ENCODE peak calls at places on chromosome 13, in six cellular contexts. K is H54; B is stimulated activated CD8-positive, alpha-beta memory T cell treated with anti-CD3 and anti-CD28 coated beads, Interleukin-7, amount 100 ng/mL, for 48 hours; D is brain microvascular endothelial cell; P is AG09309; V is NCI-H510A treated with DMSO at 0.1 percent for 48 hours. F is an unnamed sample.
A peak's percentile ranks its signal among the peaks of the same experiment; 100 is the strongest.

GRCh38 chr13:68027311-68027710 is 797.2 kb upstream of the PCDH9 start:
- DNase-seq in P (no peak), D (no peak), V (no peak), B (no peak), K (no peak), F (no peak)

GRCh38 chr13:22821589-22821988 is 359.2 kb upstream of the SGCG start:
- DNase-seq in D (no peak), V (no peak), B (no peak), P (no peak), K (no peak), F (no peak)

GRCh38 chr13:104796581-104796980 is 1730.4 kb upstream of the SLC10A2 start:
- DNase-seq in B (no peak), D (no peak), P (no peak), V (no peak), K (no peak), F (no peak)

GRCh38 chr13:98050041-98050466 is 92.8 kb upstream of the FARP1 start:
- DNase-seq in B (no peak), K (no peak), V (peak; percentile 64), D (peak; percentile 63), P (no peak), F (no peak)

GRCh38 chr13:74132152-74132767 is 1.9 kb downstream of the KLF12 start:
- DNase-seq in D (peak; percentile 64), B (no peak), V (peak; percentile 0), K (no peak), P (no peak), F (no peak)

GRCh38 chr13:113411216-113412023 is 41.9 kb downstream of the ADPRHL1 start:
- DNase-seq in B (no peak), P (peak; percentile 91), K (peak; percentile 99), V (no peak), D (peak; percentile 92), F (peak; percentile 96)

GRCh38 chr13:29160862-29161261 is 340.7 kb downstream of the MTUS2 start:
- DNase-seq in B (no peak), P (no peak), K (no peak), V (no peak), D (no peak), F (no peak)

GRCh38 chr13:97028441-97029299 is 34.4 kb upstream of the OXGR1 start:
- DNase-seq in P (no peak), K (peak; percentile 42), V (peak; percentile 57), B (no peak), D (peak; percentile 67), F (peak; percentile 43)

GRCh38 chr13:46339035-46339666 is 47.9 kb downstream of the RUBCNL start:
- DNase-seq in P (no peak), K (no peak), V (no peak), B (no peak), D (peak; percentile 90), F (no peak)

GRCh38 chr13:24671367-24672117 is 8.7 kb upstream of the ATP12A start:
- DNase-seq in D (peak; percentile 86), B (no peak), K (peak; percentile 50), V (peak; percentile 74), P (peak; percentile 86), F (peak; percentile 77)

GRCh38 chr13:70432276-70432805 is 324.1 kb upstream of the KLHL1 start:
- DNase-seq in V (no peak), P (no peak), K (no peak), B (no peak), D (no peak), F (no peak)

GRCh38 chr13:97945792-97946419 is 7.6 kb upstream of the IPO5 start:
- DNase-seq in B (no peak), P (no peak), V (no peak), K (no peak), D (peak; percentile 28), F (no peak)

GRCh38 chr13:80604094-80604493 is 263.2 kb upstream of the SPRY2 start:
- DNase-seq in K (no peak), P (no peak), B (no peak), D (no peak), V (no peak), F (no peak)

GRCh38 chr13:87666826-87667225 is 4.3 kb upstream of the SLITRK5 start:
- DNase-seq in D (no peak), K (no peak), P (no peak), B (no peak), V (peak; percentile 91), F (no peak)

GRCh38 chr13:46551410-46552301 is 1.3 kb upstream of the LRCH1 start:
- DNase-seq in K (no peak), B (no peak), D (peak; percentile 78), P (no peak), V (peak; percentile 8), F (peak; percentile 77)

GRCh38 chr13:49569993-49570689 is 15.2 kb downstream of the RCBTB1 start:
- DNase-seq in K (no peak), V (no peak), P (no peak), B (no peak), D (no peak), F (no peak)

GRCh38 chr13:109205315-109205714 is 575.9 kb downstream of the MYO16 start:
- DNase-seq in V (no peak), D (no peak), K (no peak), P (no peak), B (no peak), F (no peak)

GRCh38 chr13:40981361-40981760 is 37.8 kb downstream of the ELF1 start:
- DNase-seq in K (no peak), B (no peak), V (no peak), P (no peak), D (no peak), F (no peak)

GRCh38 chr13:106617561-106617960 is 49.6 kb upstream of the ARGLU1 start:
- DNase-seq in P (no peak), V (no peak), K (peak; percentile 37), D (peak; percentile 62), B (no peak), F (no peak)

GRCh38 chr13:97471721-97472120 is 37.8 kb downstream of the RAP2A start:
- DNase-seq in P (no peak), D (no peak), B (no peak), V (no peak), K (no peak), F (no peak)

GRCh38 chr13:98279473-98280175 is 102.6 kb upstream of the RNF113B start:
- DNase-seq in B (no peak), P (no peak), V (peak; percentile 86), D (no peak), K (no peak), F (no peak)

GRCh38 chr13:91323349-91323748 is 24.1 kb upstream of the MIR17HG start:
- DNase-seq in K (no peak), P (no peak), V (no peak), D (no peak), B (no peak), F (no peak)